ENCODE peak calls at places on chromosomes 16 and 17, in six cellular contexts. N, Z, G, S, V and A are unnamed samples. For H3K4me1, the result is how much of the 10 kb centered on the place peaks cover.

GRCh38 chr17:61000911-61001310 is 323.3 kb downstream of the BCAS3 start:
- DNase-seq in N (no peak), Z (no peak), G (peak), S (no peak), V (no peak), A (no peak)

GRCh38 chr17:2053380-2054261 is 1.3 kb upstream of the HIC1 start:
- DNase-seq in N (peak), Z (peak), G (peak), S (no peak), V (peak), A (peak)

GRCh38 chr16:67384778-67385510 is 8.4 kb downstream of the TPPP3 start:
- DNase-seq in N (no peak), Z (no peak), G (no peak), S (no peak), V (no peak), A (no peak)

GRCh38 chr16:50821586-50821985 is 79.7 kb downstream of the CYLD start:
- DNase-seq in N (no peak), Z (no peak), G (no peak), S (no peak), V (no peak), A (no peak)

GRCh38 chr16:11986521-11987057 is 10.1 kb downstream of the SNX29 start:
- DNase-seq in N (no peak), Z (no peak), G (peak), S (no peak), V (no peak), A (no peak)

GRCh38 chr16:84082110-84082509 is 34.6 kb downstream of the MBTPS1 start:
- DNase-seq in N (no peak), Z (no peak), G (no peak), S (no peak), V (no peak), A (no peak)

GRCh38 chr16:5678371-5678770 is 580.8 kb upstream of the EEF2KMT start:
- DNase-seq in N (no peak), Z (peak), G (no peak), S (no peak), V (no peak), A (no peak)

GRCh38 chr16:85206472-85207356 is 94.4 kb upstream of the CIBAR2 start:
- DNase-seq in N (peak), Z (no peak), G (peak), S (peak), V (peak), A (peak)

GRCh38 chr17:47789611-47790520 is 31.7 kb downstream of the OSBPL7 start:
- DNase-seq in N (peak), Z (peak), G (peak), S (no peak), V (no peak), A (peak)

GRCh38 chr17:34822007-34822737 is 139.1 kb downstream of the CCT6B start:
- DNase-seq in N (no peak), Z (no peak), G (no peak), S (no peak), V (no peak), A (no peak)

GRCh38 chr17:37359682-37360188 is 16.1 kb upstream of the C17orf78 start:
- DNase-seq in N (no peak), Z (no peak), G (no peak), S (peak), V (no peak), A (no peak)

GRCh38 chr17:43908111-43908721 is 880 bp upstream of the MPP2 start:
- DNase-seq in N (peak), Z (no peak), G (peak), S (peak), V (peak), A (peak)

GRCh38 chr17:65055708-65056638 is 567 bp downstream of the GNA13 start:
- DNase-seq in N (peak), Z (peak), G (peak), S (peak), V (peak), A (peak)

GRCh38 chr17:61279476-61280145 is 120.0 kb upstream of the TBX2 start:
- DNase-seq in N (no peak), Z (peak), G (peak), S (no peak), V (peak), A (no peak)

GRCh38 chr16:85963746-85964370 is 64.9 kb downstream of the IRF8 start:
- DNase-seq in N (peak), Z (no peak), G (peak), S (no peak), V (peak), A (peak)

GRCh38 chr17:17846003-17846402 is 9.2 kb upstream of the SREBF1 start:
- DNase-seq in N (no peak), Z (no peak), G (no peak), S (no peak), V (no peak), A (no peak)

GRCh38 chr17:6257339-6257738 is 177.6 kb downstream of the AIPL1 start:
- DNase-seq in N (no peak), Z (no peak), G (peak), S (no peak), V (no peak), A (no peak)

GRCh38 chr17:2405247-2405926 is 4.5 kb upstream of the MNT start:
- DNase-seq in N (no peak), Z (no peak), G (peak), S (no peak), V (no peak), A (no peak)

GRCh38 chr17:19327039-19327776 is 35.3 kb downstream of the B9D1 start:
- DNase-seq in N (no peak), Z (no peak), G (peak), S (no peak), V (no peak), A (no peak)

GRCh38 chr16:23491490-23492391 is 18.6 kb downstream of the GGA2 start:
- DNase-seq in N (peak), Z (no peak), G (no peak), S (no peak), V (no peak), A (no peak)

GRCh38 chr17:75352079-75352569 is 53.4 kb downstream of the GRB2 start:
- DNase-seq in N (peak), Z (no peak), G (no peak), S (no peak), V (no peak), A (no peak)

GRCh38 chr17:76996741-76997694 is 128.8 kb downstream of the MGAT5B start:
- DNase-seq in N (no peak), Z (no peak), G (no peak), S (no peak), V (no peak), A (no peak)

GRCh38 chr16:4081035-4081434 is 35.2 kb downstream of the ADCY9 start:
- DNase-seq in N (no peak), Z (no peak), G (no peak), S (no peak), V (no peak), A (no peak)

GRCh38 chr17:40552806-40553693 is 12.2 kb downstream of the CCR7 start:
- DNase-seq in N (no peak), Z (no peak), G (no peak), S (no peak), V (no peak), A (peak)

GRCh38 chr16:11793840-11794239 is 3.2 kb downstream of the ZC3H7A start:
- DNase-seq in N (no peak), Z (no peak), G (no peak), S (no peak), V (no peak), A (no peak)

GRCh38 chr16:23061669-23062068 is 87.6 kb downstream of the USP31 start:
- DNase-seq in N (no peak), Z (no peak), G (no peak), S (no peak), V (no peak), A (no peak)

GRCh38 chr16:13957197-13958078 is 37.5 kb downstream of the ERCC4 start:
- DNase-seq in N (peak), Z (peak), G (peak), S (no peak), V (peak), A (peak)

GRCh38 chr16:8962393-8963009 is 1.2 kb downstream of the USP7 start:
- DNase-seq in N (no peak), Z (peak), G (no peak), S (no peak), V (no peak), A (peak)

GRCh38 chr16:50697881-50698767 is 4.7 kb downstream of the NOD2 start:
- DNase-seq in N (peak), Z (peak), G (peak), S (no peak), V (peak), A (no peak)

GRCh38 chr16:84788968-84789371 is 30.8 kb upstream of the CRISPLD2 start:
- DNase-seq in N (no peak), Z (no peak), G (no peak), S (no peak), V (no peak), A (no peak)

GRCh38 chr16:29868396-29868795 is 5.4 kb upstream of the CDIPT start:
- DNase-seq in N (no peak), Z (no peak), G (no peak), S (no peak), V (no peak), A (peak)

GRCh38 chr17:65479282-65479681 is 82.2 kb downstream of the AXIN2 start:
- DNase-seq in N (peak), Z (no peak), G (no peak), S (no peak), V (no peak), A (no peak)

GRCh38 chr16:51107742-51108141 is 43.3 kb downstream of the SALL1 start:
- DNase-seq in N (no peak), Z (no peak), G (no peak), S (no peak), V (no peak), A (no peak)

GRCh38 chr17:47697948-47698711 is 4.2 kb downstream of the TBKBP1 start:
- DNase-seq in N (no peak), Z (no peak), G (no peak), S (no peak), V (no peak), A (no peak)

DNA sequence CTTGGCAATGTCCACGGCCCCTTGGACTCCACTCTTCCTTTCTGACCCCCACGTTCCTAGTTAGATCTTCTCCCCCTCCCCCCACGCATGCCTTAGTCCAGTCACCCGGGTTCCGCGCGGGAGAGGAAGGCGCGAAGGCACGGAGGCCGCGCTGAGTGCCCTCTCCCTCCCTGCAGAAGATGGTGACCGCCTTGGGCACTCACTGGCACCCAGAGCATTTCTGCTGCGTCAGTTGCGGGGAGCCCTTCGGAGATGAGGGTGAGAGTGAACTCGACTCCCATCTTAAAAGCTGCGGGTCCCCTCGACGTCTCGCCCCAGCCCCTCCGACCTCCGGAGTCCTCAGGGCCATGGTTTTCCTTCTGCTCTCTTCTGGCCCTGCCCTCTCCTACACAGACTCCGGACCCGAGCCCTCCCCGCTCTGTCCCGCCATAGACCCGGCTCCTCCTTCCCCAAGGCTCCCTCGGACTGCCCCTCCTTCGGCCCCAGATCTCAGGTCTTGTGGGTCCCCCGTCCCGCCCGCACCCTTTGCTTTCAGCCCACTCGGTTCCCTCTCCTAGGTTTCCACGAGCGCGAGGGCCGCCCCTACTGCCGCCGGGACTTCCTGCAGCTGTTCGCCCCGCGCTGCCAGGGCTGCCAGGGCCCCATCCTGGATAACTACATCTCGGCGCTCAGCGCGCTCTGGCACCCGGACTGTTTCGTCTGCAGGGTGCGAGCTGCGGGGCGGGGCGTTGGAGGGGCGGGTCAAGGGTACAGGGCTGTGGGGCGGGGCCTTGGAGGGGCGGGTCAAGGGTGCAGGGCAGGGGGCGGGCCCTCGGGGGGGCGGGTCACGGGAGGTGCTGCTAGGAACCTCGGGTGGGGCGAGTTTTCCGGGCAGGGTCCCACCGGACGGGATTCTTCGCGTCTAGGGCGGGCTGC is 4.6 kb downstream of the TGFB1I1 start:
- DNase-seq in N (peak), Z (peak), G (no peak), S (no peak), V (peak), A (peak)
- H3K4me3 ChIP-seq in N (peak), Z (peak), G (no peak), S (peak), V (no peak), A (peak)

DNA sequence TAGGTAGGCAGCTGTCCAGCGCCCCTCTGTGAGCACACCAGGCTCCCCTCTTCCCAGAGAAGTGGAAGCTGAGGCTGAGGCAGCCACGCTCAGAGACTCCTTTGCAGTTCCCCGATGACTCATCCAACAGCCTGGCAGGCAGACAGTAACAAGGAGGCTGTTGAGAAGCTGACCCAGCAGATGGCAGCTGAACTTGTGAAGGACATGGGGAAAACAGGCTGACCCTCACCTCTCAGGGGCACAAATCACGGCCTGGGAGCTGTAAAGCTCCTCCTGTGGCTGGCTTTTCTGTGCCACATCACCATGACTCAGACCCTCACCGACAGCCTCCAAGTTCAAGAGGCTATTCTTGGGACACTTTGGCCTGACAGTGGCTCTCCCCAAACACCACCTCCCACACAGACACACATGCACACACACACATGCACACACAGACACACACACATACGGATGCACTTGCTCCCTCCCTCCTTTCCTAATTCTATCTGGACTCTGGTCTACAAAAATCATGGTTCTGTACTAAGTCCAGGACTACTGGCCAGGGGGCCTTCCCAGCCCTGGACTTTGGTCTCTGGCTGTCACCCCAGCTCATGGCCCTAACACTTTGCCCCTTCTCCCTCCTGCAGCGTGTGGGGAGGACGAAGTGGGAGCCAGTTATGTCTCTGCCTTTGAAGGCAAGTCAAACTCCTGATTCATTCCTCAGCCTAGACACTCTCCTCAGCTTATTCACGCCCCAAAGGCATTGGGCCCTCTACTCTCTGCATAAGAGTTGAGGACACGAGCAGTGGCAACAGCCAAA is 23.2 kb downstream of the MAP3K14 start:
- DNase-seq in N (peak), Z (no peak), G (peak), S (peak), V (peak), A (peak)
- TF ChIP-seq CTCF in N (no peak), Z (no peak), G (peak), S (no peak), V (peak), A (no peak)

DNA sequence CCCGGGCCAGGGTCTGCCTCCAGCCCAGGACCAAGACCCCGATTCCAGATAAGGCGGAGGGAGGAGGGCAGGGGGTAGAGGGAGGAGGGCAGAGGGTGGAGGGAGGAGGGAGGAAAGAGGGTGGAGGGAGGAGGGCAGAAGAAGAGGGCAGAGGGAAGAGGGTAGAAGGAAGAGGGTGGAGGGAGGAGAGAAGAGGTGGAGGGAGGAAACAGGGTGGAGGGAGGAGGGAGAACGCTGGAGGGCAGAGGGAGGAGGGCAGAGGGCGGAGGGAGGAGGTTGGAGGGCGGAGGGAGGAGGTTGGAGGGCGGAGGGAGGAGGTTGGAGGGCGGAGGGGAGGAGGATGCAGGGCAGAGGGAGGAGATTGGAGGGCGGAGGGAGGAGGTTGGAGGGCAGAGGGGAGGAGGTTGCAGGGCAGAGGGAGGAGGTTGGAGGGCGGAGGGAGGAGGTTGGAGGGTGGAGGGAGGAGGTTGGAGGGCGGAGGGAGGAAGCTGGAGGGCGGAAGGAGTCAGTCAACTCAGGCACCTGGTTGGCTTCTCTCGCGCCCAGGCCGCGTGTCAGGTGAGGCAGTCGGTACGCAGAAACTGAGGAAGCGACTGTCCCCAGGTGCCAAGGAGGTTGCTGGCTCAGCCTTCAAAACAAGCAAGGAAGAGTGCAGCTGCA is 65.2 kb downstream of the KLHDC4 start:
- DNase-seq in N (no peak), Z (no peak), G (no peak), S (no peak), V (no peak), A (no peak)
- H3K4me1 ChIP-seq in N (under half), Z (under half), G (under half), S (under half), V (under half), A (under half)

DNA sequence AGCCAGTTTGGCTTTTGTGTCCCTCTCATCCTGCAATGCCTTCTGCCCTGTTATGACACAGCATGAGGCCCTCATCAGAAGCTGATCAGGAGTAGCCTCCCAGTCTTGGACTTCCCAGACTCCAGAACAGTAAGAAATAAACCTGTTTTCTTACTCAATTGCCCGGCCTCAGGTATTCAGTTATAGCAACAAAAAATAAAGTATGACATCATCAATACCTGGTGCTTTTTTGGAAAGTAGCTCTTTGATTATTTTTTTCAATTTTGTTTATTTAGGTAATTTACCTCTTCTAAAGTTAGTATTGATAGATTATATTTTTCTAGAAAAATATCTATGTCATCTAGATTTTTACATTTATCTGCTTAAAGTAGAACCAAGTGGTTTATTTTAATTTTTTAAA is 112.8 kb upstream of the CES5A start:
- DNase-seq in N (no peak), Z (no peak), G (no peak), S (no peak), V (no peak), A (no peak)
- H3K4me3 ChIP-seq in N (no peak), Z (no peak), G (no peak), S (no peak), V (no peak), A (no peak)

GRCh38 chr17:80691784-80692183 is 147.1 kb downstream of the RPTOR start:
- DNase-seq in N (no peak), Z (peak), G (no peak), S (no peak), V (no peak), A (no peak)
- TF ChIP-seq CTCF in N (no peak), Z (no peak), G (no peak), S (no peak), V (no peak), A (no peak)

DNA sequence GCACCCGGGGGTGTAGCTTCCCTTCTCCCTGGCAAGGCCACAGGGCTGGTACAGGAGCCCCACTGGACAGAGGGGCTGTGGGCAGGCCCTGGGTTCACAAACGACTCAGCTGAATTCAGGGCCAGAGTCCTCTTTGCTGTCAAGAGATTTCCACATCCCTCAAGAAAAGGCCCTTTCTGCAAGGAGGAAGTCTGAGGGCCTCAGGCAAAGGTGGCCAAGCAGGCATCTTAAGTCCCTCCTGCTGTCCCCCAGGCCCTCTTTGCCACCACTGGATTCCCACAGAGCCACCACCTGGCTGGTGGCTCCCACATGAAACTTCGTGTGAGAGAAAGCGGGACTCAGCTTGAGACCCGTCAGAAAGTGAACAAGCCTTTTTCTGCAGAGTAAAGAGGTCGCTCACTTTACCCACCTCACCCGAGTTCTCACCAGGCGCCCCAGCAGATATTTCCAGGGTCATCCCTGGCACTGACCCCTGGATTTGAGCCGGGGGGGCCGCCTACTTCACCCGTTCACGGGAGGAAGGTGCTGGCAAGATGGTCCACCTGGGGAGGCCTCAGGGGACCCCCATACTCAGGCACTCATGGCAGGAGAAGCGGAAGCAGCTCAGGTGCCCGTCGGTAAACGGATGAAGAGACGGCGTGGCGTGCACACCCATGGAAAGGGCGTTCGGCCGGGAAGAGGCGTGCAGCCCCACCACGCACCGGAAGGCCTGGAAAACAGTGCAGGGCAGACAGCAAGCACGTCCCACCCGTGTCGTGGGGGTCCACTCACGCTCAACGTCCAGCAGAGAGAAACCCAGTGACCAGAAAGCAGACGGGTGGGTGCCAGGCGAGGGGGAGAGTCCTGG is 3.6 kb downstream of the RNF166 start:
- DNase-seq in N (no peak), Z (no peak), G (no peak), S (no peak), V (no peak), A (no peak)
- H3K4me1 ChIP-seq in N (half or more), Z (under half), G (under half), S (under half), V (half or more), A (under half)